ENCODE peak calls at places on chromosome 6, in four cellular contexts. T is cerebellar cortex, S is right cardiac atrium, Q is anterior cingulate cortex. F is an unnamed sample.

GRCh38 chr6:15254074-15254975 is 8.5 kb downstream of the JARID2 start:
- DNase-seq in S (no peak), T (peak), Q (no peak), F (no peak)

GRCh38 chr6:5541751-5542432 is 280.6 kb downstream of the FARS2 start:
- DNase-seq in T (no peak), S (no peak), Q (no peak), F (no peak)

GRCh38 chr6:110020888-110021287 is 42.8 kb downstream of the GPR6 start:
- DNase-seq in Q (no peak), S (no peak), T (no peak), F (no peak)

GRCh38 chr6:63261820-63262219 is 50.6 kb downstream of the FKBP1C start:
- DNase-seq in S (no peak), T (no peak), Q (no peak), F (no peak)

GRCh38 chr6:169689247-169689646 is 12.6 kb downstream of the WDR27 start:
- DNase-seq in T (no peak), Q (no peak), S (no peak), F (no peak)

GRCh38 chr6:105608393-105608705 is 205.5 kb upstream of the PREP start:
- DNase-seq in T (no peak), S (no peak), Q (no peak), F (no peak)

GRCh38 chr6:28944412-28945006 is 20.7 kb upstream of the TRIM27 start:
- DNase-seq in T (peak), Q (no peak), S (peak), F (peak)

GRCh38 chr6:137177611-137178010 is 4.2 kb upstream of the IL22RA2 start:
- DNase-seq in S (no peak), T (no peak), Q (no peak), F (no peak)

GRCh38 chr6:27532820-27533538 is 60.1 kb upstream of the ZNF184 start:
- DNase-seq in Q (no peak), S (no peak), T (no peak), F (no peak)

GRCh38 chr6:162750776-162751175 is 23.0 kb downstream of the PACRG start:
- DNase-seq in Q (no peak), S (no peak), T (no peak), F (no peak)

GRCh38 chr6:1789092-1789491 is 179.4 kb downstream of the FOXC1 start:
- DNase-seq in T (no peak), Q (no peak), S (no peak), F (no peak)

GRCh38 chr6:139847322-139847797 is 472.9 kb upstream of the CITED2 start:
- DNase-seq in S (no peak), Q (no peak), T (peak), F (no peak)

GRCh38 chr6:15499125-15499524 is 163.7 kb downstream of the DTNBP1 start:
- DNase-seq in Q (no peak), T (no peak), S (no peak), F (no peak)

GRCh38 chr6:31094389-31094881 is 17.9 kb downstream of the C6orf15 start:
- DNase-seq in Q (no peak), T (peak), S (no peak), F (peak)

GRCh38 chr6:147382945-147383554 is 125.4 kb upstream of the SAMD5 start:
- DNase-seq in Q (no peak), T (no peak), S (no peak), F (no peak)

GRCh38 chr6:70221025-70221714 is 81.7 kb downstream of the COL9A1 start:
- DNase-seq in S (peak), Q (no peak), T (peak), F (peak)

GRCh38 chr6:38213275-38213674 is 393.7 kb downstream of the ZFAND3 start:
- DNase-seq in Q (no peak), T (no peak), S (no peak), F (no peak)

GRCh38 chr6:109794201-109794926 is 103.3 kb downstream of the FIG4 start:
- DNase-seq in S (no peak), T (no peak), Q (no peak), F (no peak)

GRCh38 chr6:40923860-40924259 is 115.2 kb downstream of the UNC5CL start:
- DNase-seq in S (no peak), Q (no peak), T (no peak), F (no peak)